ENCODE peak calls at places on chromosomes 5 and 9, in seven cellular contexts. D is NCI-H187 treated with DMSO at 0.1 percent for 48 hours, U is NCI-H1105, Z is mesothelial cell of epicardium, M is NCI-H748 treated with DMSO at 0.1 percent for 48 hours, Y is HEK293T, K is MV-4-11. N is an unnamed sample.

GRCh38 chr5:169801324-169801777 is 164.3 kb downstream of the DOCK2 start:
- DNase-seq in D (no peak), U (no peak), Z (no peak), M (no peak), Y (no peak), K (peak), N (no peak)

GRCh38 chr9:3511537-3511936 is 14.3 kb downstream of the RFX3 start:
- DNase-seq in D (no peak), U (no peak), Z (no peak), M (no peak), Y (no peak), K (peak), N (no peak)

GRCh38 chr5:90161399-90161798 is 248.2 kb downstream of the CETN3 start:
- DNase-seq in D (no peak), U (no peak), Z (no peak), M (peak), Y (peak), K (peak), N (peak)

GRCh38 chr5:135441256-135441915 is 5.8 kb downstream of the DCANP1 start:
- DNase-seq in D (no peak), U (no peak), Z (no peak), M (no peak), Y (no peak), K (peak), N (no peak)

GRCh38 chr9:88537743-88538055 is 2.7 kb downstream of the NXNL2 start:
- DNase-seq in D (no peak), U (no peak), Z (no peak), M (peak), Y (no peak), K (peak), N (no peak)

GRCh38 chr5:72280655-72281069 is 39.4 kb downstream of the MRPS27 start:
- DNase-seq in D (no peak), U (no peak), Z (no peak), M (no peak), Y (peak), K (peak), N (no peak)

GRCh38 chr9:116589392-116590354 is 97.4 kb upstream of the TRIM32 start:
- DNase-seq in D (no peak), U (no peak), Z (no peak), M (no peak), Y (peak), K (peak), N (peak)

GRCh38 chr5:159507661-159508060 is 177.4 kb upstream of the IL12B start:
- DNase-seq in D (no peak), U (no peak), Z (no peak), M (no peak), Y (no peak), K (no peak), N (no peak)

GRCh38 chr5:80068237-80068636 is 33.1 kb downstream of the THBS4 start:
- DNase-seq in D (no peak), U (no peak), Z (no peak), M (no peak), Y (no peak), K (no peak), N (no peak)

GRCh38 chr9:88742483-88742882 is 207.5 kb downstream of the NXNL2 start:
- DNase-seq in D (no peak), U (no peak), Z (no peak), M (no peak), Y (no peak), K (no peak), N (no peak)

GRCh38 chr5:64655596-64655995 is 34.7 kb upstream of the SHISAL2B start:
- DNase-seq in D (no peak), U (no peak), Z (no peak), M (no peak), Y (no peak), K (no peak), N (no peak)

GRCh38 chr9:28234899-28235277 is 661.6 kb upstream of the C9orf72 start:
- DNase-seq in D (no peak), U (no peak), Z (no peak), M (no peak), Y (no peak), K (peak), N (no peak)

GRCh38 chr5:10573487-10574145 is 9.7 kb downstream of the ANKRD33B start:
- DNase-seq in D (no peak), U (no peak), Z (no peak), M (no peak), Y (no peak), K (peak), N (no peak)

N was measured in iPS DF 19.7.